ENCODE peak calls at places on chromosome 16, in five cellular contexts. S, H, G, M and O are unnamed samples.

GRCh38 chr16:48687421-48688038 is 77.5 kb upstream of the N4BP1 start:
- DNase-seq in S (peak; percentile 83), M (peak; percentile 59), H (no peak), G (peak; percentile 82), O (no peak)

GRCh38 chr16:67843343-67843765 is 1.2 kb downstream of the THAP11 start:
- DNase-seq in G (peak; percentile 29), S (peak; percentile 70), H (no peak), M (no peak), O (no peak)

GRCh38 chr16:89574681-89575246 is 794 bp upstream of the CPNE7 start:
- DNase-seq in G (peak; percentile 79), M (peak; percentile 63), H (no peak), S (peak; percentile 93), O (no peak)

GRCh38 chr16:49542391-49542891 is 168.8 kb downstream of the C16orf78 start:
- DNase-seq in H (no peak), G (no peak), M (no peak), S (no peak), O (peak; percentile 50)

GRCh38 chr16:17461951-17462729 is 8.6 kb downstream of the XYLT1 start:
- DNase-seq in S (no peak), H (no peak), M (no peak), G (no peak), O (no peak)

GRCh38 chr16:84454611-84455010 is 49.8 kb downstream of the MEAK7 start:
- DNase-seq in H (no peak), M (no peak), S (no peak), G (no peak), O (no peak)

GRCh38 chr16:57345021-57345420 is 13.6 kb upstream of the CCL22 start:
- DNase-seq in H (no peak), S (no peak), G (no peak), M (no peak), O (no peak)

GRCh38 chr16:1821861-1822611 is 4.6 kb downstream of the HAGH start:
- DNase-seq in S (no peak), G (no peak), H (no peak), M (no peak), O (no peak)

GRCh38 chr16:28923652-28924398 is 1.2 kb downstream of the RABEP2 start:
- DNase-seq in G (peak; percentile 34), S (no peak), M (no peak), H (no peak), O (no peak)

GRCh38 chr16:12463961-12464360 is 339.7 kb downstream of the CPPED1 start:
- DNase-seq in M (no peak), G (no peak), S (no peak), H (no peak), O (no peak)
- H3K27ac ChIP-seq in M (no peak overlapping the region), G (no peak overlapping the region), S (no peak overlapping the region), H (no peak overlapping the region), O (no peak overlapping the region)

GRCh38 chr16:19132898-19133297 is 19.1 kb downstream of the ITPRIPL2 start:
- DNase-seq in G (no peak), M (no peak), H (no peak), S (no peak), O (no peak)

GRCh38 chr16:19133600-19133999 is 19.8 kb downstream of the ITPRIPL2 start:
- DNase-seq in S (no peak), M (no peak), H (no peak), G (no peak), O (no peak)

GRCh38 chr16:19131809-19132777 is 18.3 kb downstream of the ITPRIPL2 start:
- DNase-seq in M (peak; percentile 61), G (no peak), S (peak; percentile 19), H (no peak), O (no peak)

GRCh38 chr16:19130385-19130784 is 16.6 kb downstream of the ITPRIPL2 start:
- DNase-seq in H (no peak), S (no peak), M (no peak), G (no peak), O (no peak)

DNA sequence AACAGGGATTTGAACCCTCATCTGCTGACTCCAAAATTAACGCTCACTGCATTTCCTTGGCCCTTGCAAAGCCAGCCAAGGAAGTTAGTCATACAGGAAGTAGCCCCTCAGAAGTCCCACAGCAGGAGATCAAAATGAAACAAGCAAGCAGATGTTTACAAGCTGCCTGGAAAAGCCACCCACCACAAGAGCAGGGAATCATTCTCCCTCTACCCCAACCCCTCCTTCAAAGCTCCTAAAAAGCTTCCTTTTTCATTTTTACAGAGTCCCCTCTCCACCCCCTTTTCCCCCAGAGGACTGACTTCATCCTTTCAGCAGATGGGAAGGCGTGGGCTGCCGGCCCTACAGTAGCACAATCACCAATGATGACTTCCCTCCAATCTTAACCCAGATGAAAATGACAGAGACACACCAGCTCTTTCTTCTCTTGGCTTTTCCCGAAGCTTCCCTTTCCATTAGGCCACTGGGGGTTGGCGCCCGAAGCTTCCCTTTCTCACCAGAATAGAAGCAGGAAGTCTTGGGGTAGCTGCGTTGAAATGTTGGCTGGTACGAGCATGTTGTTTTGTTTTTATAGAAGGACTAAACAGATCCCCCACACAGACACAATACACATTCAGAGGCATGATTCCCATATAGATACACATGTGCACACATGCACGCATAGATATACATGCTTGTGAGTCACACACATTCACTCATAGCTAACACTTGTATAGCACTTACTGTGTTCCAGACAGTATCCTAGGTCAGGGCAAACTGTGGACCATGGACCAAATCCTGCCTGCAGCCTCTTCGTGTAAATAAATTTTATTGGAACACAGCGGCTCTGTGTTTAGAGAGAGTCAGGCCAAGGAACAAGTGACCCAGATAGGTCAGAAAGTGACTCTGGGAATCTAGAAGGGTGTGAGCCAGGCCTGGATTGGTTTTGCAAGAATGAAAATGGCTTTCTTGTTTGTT is 17.4 kb downstream of the ITPRIPL2 start:
- DNase-seq in M (peak; percentile 61), S (peak; percentile 75), G (no peak), H (no peak), O (peak; percentile 46)
- H3K27ac ChIP-seq in M (peak overlapping the region; percentile 99), S (peak overlapping the region; percentile 81), G (no peak overlapping the region), H (peak overlapping the region; percentile 77), O (peak overlapping the region; percentile 60)

DNA sequence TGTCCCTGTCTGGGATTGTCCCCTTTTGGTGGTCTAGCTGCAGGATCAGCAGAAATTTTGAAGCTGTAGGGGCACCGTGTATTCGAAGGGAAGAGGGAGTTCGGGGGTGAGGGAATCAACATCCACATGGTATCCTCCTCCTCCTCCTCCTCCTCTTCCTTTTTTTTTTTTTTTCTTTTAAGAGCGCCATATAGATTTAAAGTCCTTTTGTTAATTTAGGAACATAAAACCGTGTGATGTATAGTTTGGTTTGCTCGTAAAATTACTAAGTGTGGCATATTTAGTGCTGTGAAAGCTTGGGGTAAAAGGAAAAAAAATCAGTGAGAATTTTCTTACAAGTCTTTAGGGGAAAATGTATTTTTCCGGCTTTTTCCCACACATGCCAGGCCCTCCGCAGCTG is 50.1 kb upstream of the GSE1 start:
- DNase-seq in S (no peak), M (no peak), H (no peak), G (no peak), O (no peak)
- H3K27ac ChIP-seq in S (no peak overlapping the region), M (no peak overlapping the region), H (no peak overlapping the region), G (peak overlapping the region; percentile 85), O (no peak overlapping the region)

DNA sequence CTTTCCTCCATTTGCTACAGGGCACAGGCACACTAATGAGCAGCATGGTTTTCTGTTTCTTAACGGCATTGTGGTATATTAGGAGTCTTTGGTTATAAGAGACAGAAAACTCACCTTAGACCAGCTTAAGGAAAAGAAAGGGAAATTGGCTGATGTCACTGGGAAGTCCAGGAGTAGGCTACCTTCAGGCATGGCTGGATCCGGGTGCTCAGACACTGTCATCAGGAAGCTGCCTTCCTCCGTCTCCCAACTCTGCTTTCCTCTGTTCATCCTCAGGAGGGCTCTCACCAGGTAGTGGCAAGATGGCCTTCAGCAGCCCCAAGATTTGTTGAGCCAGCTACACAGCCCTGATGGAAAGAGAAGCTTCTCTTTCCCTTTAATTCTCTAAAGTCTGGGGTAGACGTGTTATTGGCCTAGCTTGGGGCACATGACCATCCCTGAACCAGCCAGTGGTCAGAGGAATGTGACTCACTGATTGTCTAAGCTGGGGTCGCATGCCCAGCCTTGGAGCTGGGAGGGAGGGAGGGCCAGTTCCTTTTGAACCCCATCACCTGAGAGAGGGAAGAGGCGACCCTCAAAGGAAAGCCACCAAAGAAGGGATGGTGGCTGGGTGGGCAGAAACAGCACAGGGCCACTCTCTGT is 117.4 kb downstream of the CLEC16A start:
- DNase-seq in S (no peak), G (no peak), H (no peak), M (no peak), O (no peak)
- H3K27ac ChIP-seq in S (no peak overlapping the region), G (no peak overlapping the region), H (no peak overlapping the region), M (no peak overlapping the region), O (no peak overlapping the region)